ENCODE peak calls at places on chromosomes 1 and 21, in ten cellular contexts. B is AG04449, V is tibial artery, A is epithelial cell of esophagus, Z is ovary, P is bronchial epithelial cell, W is cardiac fibroblast, U is left lung, I is keratinocyte, L is neural progenitor cell. N is an unnamed sample.
A peak's percentile ranks its signal among the peaks of the same experiment; 100 is the strongest.

GRCh38 chr1:91245437-91245836 is 159.2 kb downstream of the HFM1 start:
- DNase-seq in B (no peak), V (no peak), A (no peak), Z (no peak), P (no peak), W (no peak), U (no peak), I (no peak), L (peak; percentile 16), N (no peak)

GRCh38 chr1:36156329-36157114 is 562 bp downstream of the MAP7D1 start:
- DNase-seq in B (no peak), V (peak; percentile 85), A (no peak), Z (peak; percentile 72), P (no peak), W (peak; percentile 52), U (peak; percentile 91), I (no peak), L (peak; percentile 95), N (peak; percentile 70)

GRCh38 chr1:214967865-214968575 is 114.5 kb upstream of the KCNK2 start:
- DNase-seq in B (peak; percentile 56), V (no peak), A (no peak), Z (no peak), P (no peak), W (peak; percentile 74), U (no peak), I (no peak), L (no peak), N (no peak)

GRCh38 chr21:30434033-30434631 is 4.1 kb downstream of the KRTAP13-4 start:
- DNase-seq in B (no peak), V (no peak), A (peak; percentile 62), Z (no peak), P (peak; percentile 47), W (peak; percentile 41), U (no peak), I (no peak), L (peak; percentile 56), N (peak; percentile 52)

GRCh38 chr1:225437710-225438437 is 10.0 kb upstream of the LBR start:
- DNase-seq in B (no peak), V (no peak), A (peak; percentile 36), Z (no peak), P (no peak), W (peak; percentile 45), U (no peak), I (no peak), L (peak; percentile 53), N (no peak)

GRCh38 chr1:181033128-181033798 is 520 bp upstream of the MR1 start:
- DNase-seq in B (no peak), V (no peak), A (peak; percentile 94), Z (peak; percentile 46), P (peak; percentile 96), W (no peak), U (no peak), I (peak; percentile 60), L (no peak), N (peak; percentile 62)

GRCh38 chr21:33799378-33800090 is 116.1 kb downstream of the ATP5PO start:
- DNase-seq in B (no peak), V (no peak), A (no peak), Z (no peak), P (no peak), W (peak; percentile 41), U (no peak), I (no peak), L (peak; percentile 80), N (no peak)

GRCh38 chr1:85201340-85202091 is 700 bp upstream of the SYDE2 start:
- DNase-seq in B (no peak), V (peak; percentile 79), A (peak; percentile 70), Z (peak; percentile 75), P (no peak), W (peak; percentile 57), U (peak; percentile 89), I (no peak), L (peak; percentile 95), N (peak; percentile 63)

GRCh38 chr1:993379-993995 is 6.4 kb downstream of the HES4 start:
- DNase-seq in B (no peak), V (no peak), A (no peak), Z (no peak), P (no peak), W (no peak), U (peak; percentile 54), I (no peak), L (no peak), N (no peak)

GRCh38 chr1:34929853-34930701 is 627 bp upstream of the DLGAP3 start:
- DNase-seq in B (no peak), V (no peak), A (no peak), Z (no peak), P (no peak), W (no peak), U (no peak), I (no peak), L (peak; percentile 79), N (no peak)

GRCh38 chr1:38123356-38123755 is 76.8 kb upstream of the POU3F1 start:
- DNase-seq in B (no peak), V (no peak), A (peak; percentile 89), Z (no peak), P (peak; percentile 88), W (no peak), U (no peak), I (no peak), L (no peak), N (no peak)

GRCh38 chr1:245605480-245606156 is 450.8 kb downstream of the KIF26B start:
- DNase-seq in B (peak; percentile 29), V (no peak), A (no peak), Z (no peak), P (peak; percentile 64), W (peak; percentile 68), U (peak; percentile 58), I (no peak), L (no peak), N (no peak)

GRCh38 chr1:18799454-18799853 is 60.0 kb downstream of the TAS1R2 start:
- DNase-seq in B (no peak), V (no peak), A (no peak), Z (no peak), P (no peak), W (no peak), U (no peak), I (no peak), L (no peak), N (no peak)

GRCh38 chr1:9784508-9785133 is 39.1 kb downstream of the CLSTN1 start:
- DNase-seq in B (no peak), V (no peak), A (peak; percentile 83), Z (peak; percentile 33), P (peak; percentile 69), W (peak; percentile 75), U (no peak), I (peak; percentile 63), L (peak; percentile 63), N (peak; percentile 92)

GRCh38 chr1:21340230-21340564 is 49.9 kb upstream of the ECE1 start:
- DNase-seq in B (no peak), V (peak; percentile 78), A (peak; percentile 34), Z (peak; percentile 76), P (no peak), W (no peak), U (peak; percentile 82), I (no peak), L (no peak), N (no peak)

GRCh38 chr1:54800899-54801759 is at the start of gene TTC22:
- DNase-seq in B (no peak), V (peak; percentile 63), A (peak; percentile 80), Z (no peak), P (peak; percentile 64), W (peak; percentile 12), U (peak; percentile 90), I (no peak), L (peak; percentile 39), N (peak; percentile 77)

GRCh38 chr1:161038523-161039153 is at the start of gene TSTD1:
- DNase-seq in B (no peak), V (peak; percentile 71), A (peak; percentile 79), Z (peak; percentile 59), P (peak; percentile 50), W (no peak), U (peak; percentile 93), I (no peak), L (peak; percentile 82), N (peak; percentile 90)

GRCh38 chr1:64856564-64856963 is 109.8 kb downstream of the JAK1 start:
- DNase-seq in B (no peak), V (no peak), A (peak; percentile 76), Z (peak; percentile 35), P (no peak), W (peak; percentile 21), U (peak; percentile 80), I (no peak), L (no peak), N (no peak)

GRCh38 chr1:62746086-62746808 is 37.7 kb upstream of the ATG4C start:
- DNase-seq in B (no peak), V (no peak), A (peak; percentile 58), Z (no peak), P (peak; percentile 59), W (peak; percentile 77), U (no peak), I (no peak), L (peak; percentile 36), N (peak; percentile 43)
- H3K4me3 ChIP-seq in B (peak overlapping the region; percentile 47), V (no peak overlapping the region), A (no peak overlapping the region), Z (no peak overlapping the region), P (no peak overlapping the region), W (peak overlapping the region; percentile 7), U (no peak overlapping the region), I (no peak overlapping the region), L (no peak overlapping the region), N (no peak overlapping the region)

DNA sequence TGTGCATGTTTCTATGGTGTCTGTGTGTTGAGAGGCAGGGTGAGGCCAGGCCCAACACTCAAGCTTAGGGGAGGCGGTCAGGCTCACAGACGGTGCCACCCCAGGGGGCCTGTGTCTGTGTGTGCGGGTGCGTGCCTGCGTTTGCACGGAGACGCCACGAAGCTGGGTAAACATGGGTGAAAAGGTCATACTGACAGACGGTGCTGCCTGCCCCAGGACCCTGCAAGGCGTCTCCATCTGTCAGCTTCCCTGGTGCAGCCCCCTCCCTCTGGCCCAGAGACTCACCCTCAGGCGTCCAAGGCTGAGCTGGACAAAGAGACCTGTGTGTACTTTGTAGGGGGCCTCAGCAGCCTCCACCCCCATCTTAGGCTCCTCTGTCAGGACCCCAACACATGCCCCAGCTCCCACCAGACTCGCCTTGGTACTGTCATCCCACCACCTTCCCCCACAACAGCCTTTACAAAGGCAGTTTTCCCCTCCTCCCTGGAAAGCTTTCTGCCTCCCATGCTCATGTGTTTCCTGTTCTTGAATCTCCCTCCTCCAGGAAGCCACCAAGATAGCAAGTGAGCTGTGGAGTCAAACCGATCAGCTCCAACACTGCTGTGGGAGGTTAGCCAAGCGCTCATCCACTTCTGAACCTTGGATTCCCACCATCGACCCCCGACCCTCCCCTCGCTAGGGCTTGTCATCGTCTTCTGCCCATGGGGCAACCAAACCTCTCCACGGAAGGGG is 34.1 kb downstream of the PTPRF start:
- DNase-seq in B (no peak), V (no peak), A (no peak), Z (no peak), P (no peak), W (no peak), U (no peak), I (no peak), L (no peak), N (no peak)
- H3K4me3 ChIP-seq in B (no peak overlapping the region), V (no peak overlapping the region), A (no peak overlapping the region), Z (no peak overlapping the region), P (no peak overlapping the region), W (no peak overlapping the region), U (no peak overlapping the region), I (no peak overlapping the region), L (no peak overlapping the region), N (no peak overlapping the region)

GRCh38 chr21:45975017-45975595 is 6.5 kb upstream of the COL6A1 start:
- DNase-seq in B (no peak), V (peak; percentile 85), A (no peak), Z (peak; percentile 77), P (no peak), W (peak; percentile 48), U (no peak), I (no peak), L (peak; percentile 56), N (no peak)
- H3K4me3 ChIP-seq in B (peak overlapping the region; percentile 20), V (peak overlapping the region; percentile 48), A (no peak overlapping the region), Z (peak overlapping the region; percentile 59), P (no peak overlapping the region), W (no peak overlapping the region), U (no peak overlapping the region), I (no peak overlapping the region), L (peak overlapping the region; percentile 44), N (no peak overlapping the region)

GRCh38 chr21:37498664-37499063 is 132.1 kb downstream of the DYRK1A start:
- DNase-seq in B (no peak), V (no peak), A (no peak), Z (no peak), P (no peak), W (no peak), U (no peak), I (no peak), L (no peak), N (no peak)
- H3K4me3 ChIP-seq in B (no peak overlapping the region), V (no peak overlapping the region), A (no peak overlapping the region), Z (no peak overlapping the region), P (no peak overlapping the region), W (no peak overlapping the region), U (no peak overlapping the region), I (no peak overlapping the region), L (no peak overlapping the region), N (no peak overlapping the region)